ENCODE peak calls at places on chromosomes 12 and 14, in seven cellular contexts. One of them, this sample, is unnamed.

GRCh38 chr14:32426028-32426427 is 96.9 kb downstream of the AKAP6 start:
- DNase-seq in lower leg skin: no peak
- DNase-seq in H1: no peak
- DNase-seq in tibial artery: no peak
- DNase-seq in cardiac muscle cell: no peak
- DNase-seq in astrocyte of the spinal cord: no peak
- DNase-seq in heart right ventricle: no peak
- DNase-seq in this sample: no peak

GRCh38 chr14:92880851-92881250 is 42.1 kb upstream of the CHGA start:
- DNase-seq in lower leg skin: no peak
- DNase-seq in H1: peak
- DNase-seq in tibial artery: no peak
- DNase-seq in cardiac muscle cell: peak
- DNase-seq in astrocyte of the spinal cord: peak
- DNase-seq in heart right ventricle: no peak
- DNase-seq in this sample: peak

GRCh38 chr12:55818886-55819285 is 1.0 kb downstream of the ORMDL2 start:
- DNase-seq in lower leg skin: no peak
- DNase-seq in H1: no peak
- DNase-seq in tibial artery: no peak
- DNase-seq in cardiac muscle cell: no peak
- DNase-seq in astrocyte of the spinal cord: no peak
- DNase-seq in heart right ventricle: no peak
- DNase-seq in this sample: no peak

GRCh38 chr12:24012528-24012927 is 63.1 kb upstream of the SOX5 start:
- DNase-seq in lower leg skin: no peak
- DNase-seq in H1: no peak
- DNase-seq in tibial artery: no peak
- DNase-seq in cardiac muscle cell: peak
- DNase-seq in astrocyte of the spinal cord: peak
- DNase-seq in heart right ventricle: no peak
- DNase-seq in this sample: peak

GRCh38 chr12:126998747-126999285 is 1268.2 kb upstream of the TMEM132C start:
- DNase-seq in lower leg skin: no peak
- DNase-seq in H1: no peak
- DNase-seq in tibial artery: no peak
- DNase-seq in cardiac muscle cell: no peak
- DNase-seq in astrocyte of the spinal cord: peak
- DNase-seq in heart right ventricle: no peak
- DNase-seq in this sample: peak

GRCh38 chr12:119204716-119205285 is 26.1 kb downstream of the HSPB8 start:
- DNase-seq in lower leg skin: no peak
- DNase-seq in H1: no peak
- DNase-seq in tibial artery: no peak
- DNase-seq in cardiac muscle cell: no peak
- DNase-seq in astrocyte of the spinal cord: no peak
- DNase-seq in heart right ventricle: no peak
- DNase-seq in this sample: no peak

GRCh38 chr14:85439696-85440328 is 90.1 kb upstream of the FLRT2 start:
- DNase-seq in lower leg skin: no peak
- DNase-seq in H1: no peak
- DNase-seq in tibial artery: no peak
- DNase-seq in cardiac muscle cell: peak
- DNase-seq in astrocyte of the spinal cord: peak
- DNase-seq in heart right ventricle: no peak
- DNase-seq in this sample: peak

GRCh38 chr12:40691913-40692616 is at the start of gene CNTN1:
- DNase-seq in lower leg skin: peak
- DNase-seq in H1: peak
- DNase-seq in tibial artery: peak
- DNase-seq in cardiac muscle cell: peak
- DNase-seq in astrocyte of the spinal cord: peak
- DNase-seq in heart right ventricle: no peak
- DNase-seq in this sample: peak

GRCh38 chr12:12636641-12637040 is 25.0 kb downstream of the CREBL2 start:
- DNase-seq in lower leg skin: no peak
- DNase-seq in H1: no peak
- DNase-seq in tibial artery: no peak
- DNase-seq in cardiac muscle cell: no peak
- DNase-seq in astrocyte of the spinal cord: no peak
- DNase-seq in heart right ventricle: no peak
- DNase-seq in this sample: peak

GRCh38 chr14:85280074-85280473 is 249.9 kb upstream of the FLRT2 start:
- DNase-seq in lower leg skin: no peak
- DNase-seq in H1: no peak
- DNase-seq in tibial artery: no peak
- DNase-seq in cardiac muscle cell: no peak
- DNase-seq in astrocyte of the spinal cord: no peak
- DNase-seq in heart right ventricle: no peak
- DNase-seq in this sample: peak

GRCh38 chr12:34336619-34337465 is 314.5 kb downstream of the ALG10 start:
- DNase-seq in lower leg skin: no peak
- DNase-seq in H1: no peak
- DNase-seq in tibial artery: no peak
- DNase-seq in cardiac muscle cell: no peak
- DNase-seq in astrocyte of the spinal cord: no peak
- DNase-seq in heart right ventricle: no peak
- DNase-seq in this sample: no peak

GRCh38 chr14:89348726-89349125 is 68.3 kb downstream of the FOXN3 start:
- DNase-seq in lower leg skin: no peak
- DNase-seq in H1: no peak
- DNase-seq in tibial artery: no peak
- DNase-seq in cardiac muscle cell: no peak
- DNase-seq in astrocyte of the spinal cord: no peak
- DNase-seq in heart right ventricle: no peak
- DNase-seq in this sample: no peak

GRCh38 chr12:12286441-12286840 is 19.6 kb upstream of the LRP6 start:
- DNase-seq in lower leg skin: no peak
- DNase-seq in H1: no peak
- DNase-seq in tibial artery: no peak
- DNase-seq in cardiac muscle cell: no peak
- DNase-seq in astrocyte of the spinal cord: no peak
- DNase-seq in heart right ventricle: no peak
- DNase-seq in this sample: no peak

GRCh38 chr12:57811028-57811755 is 7.3 kb downstream of the AVIL start:
- DNase-seq in lower leg skin: no peak
- DNase-seq in H1: no peak
- DNase-seq in tibial artery: no peak
- DNase-seq in cardiac muscle cell: no peak
- DNase-seq in astrocyte of the spinal cord: no peak
- DNase-seq in heart right ventricle: no peak
- DNase-seq in this sample: no peak

GRCh38 chr14:34436118-34436905 is 25.7 kb downstream of the SPTSSA start:
- DNase-seq in lower leg skin: no peak
- DNase-seq in H1: no peak
- DNase-seq in tibial artery: no peak
- DNase-seq in cardiac muscle cell: peak
- DNase-seq in astrocyte of the spinal cord: peak
- DNase-seq in heart right ventricle: no peak
- DNase-seq in this sample: peak

GRCh38 chr14:33776871-33777270 is 174.0 kb downstream of the EGLN3 start:
- DNase-seq in lower leg skin: no peak
- DNase-seq in H1: no peak
- DNase-seq in tibial artery: no peak
- DNase-seq in cardiac muscle cell: no peak
- DNase-seq in astrocyte of the spinal cord: no peak
- DNase-seq in heart right ventricle: no peak
- DNase-seq in this sample: no peak

GRCh38 chr14:103100281-103101121 is 6.0 kb downstream of the EXOC3L4 start:
- DNase-seq in lower leg skin: no peak
- DNase-seq in H1: no peak
- DNase-seq in tibial artery: no peak
- DNase-seq in cardiac muscle cell: no peak
- DNase-seq in astrocyte of the spinal cord: no peak
- DNase-seq in heart right ventricle: no peak
- DNase-seq in this sample: no peak

GRCh38 chr12:31687101-31687527 is 27.6 kb downstream of the ETFBKMT start:
- DNase-seq in lower leg skin: no peak
- DNase-seq in H1: no peak
- DNase-seq in tibial artery: no peak
- DNase-seq in cardiac muscle cell: no peak
- DNase-seq in astrocyte of the spinal cord: no peak
- DNase-seq in heart right ventricle: no peak
- DNase-seq in this sample: no peak

GRCh38 chr12:87142346-87142745 is 886.2 kb upstream of the MGAT4C start:
- DNase-seq in lower leg skin: no peak
- DNase-seq in H1: no peak
- DNase-seq in tibial artery: no peak
- DNase-seq in cardiac muscle cell: no peak
- DNase-seq in astrocyte of the spinal cord: peak
- DNase-seq in heart right ventricle: no peak
- DNase-seq in this sample: no peak

GRCh38 chr12:99766408-99766807 is 118.9 kb downstream of the GARIN6 start:
- DNase-seq in lower leg skin: no peak
- DNase-seq in H1: no peak
- DNase-seq in tibial artery: no peak
- DNase-seq in cardiac muscle cell: no peak
- DNase-seq in astrocyte of the spinal cord: no peak
- DNase-seq in heart right ventricle: no peak
- DNase-seq in this sample: peak

GRCh38 chr12:38541849-38542248 is 225.3 kb downstream of the ALG10B start:
- DNase-seq in lower leg skin: no peak
- DNase-seq in H1: no peak
- DNase-seq in tibial artery: no peak
- DNase-seq in cardiac muscle cell: no peak
- DNase-seq in astrocyte of the spinal cord: no peak
- DNase-seq in heart right ventricle: no peak
- DNase-seq in this sample: no peak

GRCh38 chr12:38540156-38540555 is 223.6 kb downstream of the ALG10B start:
- DNase-seq in lower leg skin: no peak
- DNase-seq in H1: no peak
- DNase-seq in tibial artery: no peak
- DNase-seq in cardiac muscle cell: no peak
- DNase-seq in astrocyte of the spinal cord: no peak
- DNase-seq in heart right ventricle: no peak
- DNase-seq in this sample: no peak

GRCh38 chr12:38547586-38547985 is 231.0 kb downstream of the ALG10B start:
- DNase-seq in lower leg skin: no peak
- DNase-seq in H1: no peak
- DNase-seq in tibial artery: no peak
- DNase-seq in cardiac muscle cell: no peak
- DNase-seq in astrocyte of the spinal cord: no peak
- DNase-seq in heart right ventricle: no peak
- DNase-seq in this sample: peak

GRCh38 chr12:38543151-38543550 is 226.6 kb downstream of the ALG10B start:
- DNase-seq in lower leg skin: no peak
- DNase-seq in H1: no peak
- DNase-seq in tibial artery: no peak
- DNase-seq in cardiac muscle cell: no peak
- DNase-seq in astrocyte of the spinal cord: no peak
- DNase-seq in heart right ventricle: no peak
- DNase-seq in this sample: peak

DNA sequence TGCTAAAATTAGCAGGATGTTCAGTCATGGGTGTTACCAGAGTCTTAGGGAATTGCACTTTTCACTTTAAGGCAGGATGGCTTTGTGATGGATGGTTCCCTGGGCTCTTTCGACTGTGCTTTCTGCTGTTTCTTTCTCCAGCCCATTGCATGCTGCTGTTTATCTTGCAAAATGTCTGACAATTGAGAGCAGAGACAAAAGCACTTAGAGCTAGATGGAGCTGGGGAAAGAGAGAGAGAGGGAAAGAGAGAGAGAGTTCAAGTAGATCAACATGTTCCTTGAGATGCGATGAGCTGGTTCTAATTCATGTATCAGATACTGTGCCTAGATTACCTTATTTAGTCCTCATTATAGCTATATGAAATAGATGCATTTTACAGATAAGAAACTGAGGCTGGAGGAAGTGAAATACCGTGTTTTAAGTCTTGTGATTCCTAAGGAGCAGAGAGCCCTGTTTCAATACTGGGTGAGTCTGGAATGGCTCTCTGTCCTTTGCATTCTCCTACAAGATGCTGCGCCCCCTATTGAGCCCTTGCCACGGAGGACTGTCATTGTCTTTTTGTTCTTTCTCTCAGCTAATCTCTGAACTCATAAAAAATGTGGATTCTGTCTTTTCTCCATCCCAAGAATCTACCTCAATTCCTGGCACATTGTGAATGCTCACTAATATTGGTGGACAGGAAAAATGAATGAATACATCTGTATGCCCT is 227.9 kb downstream of the ALG10B start:
- DNase-seq in lower leg skin: no peak
- DNase-seq in H1: no peak
- DNase-seq in tibial artery: no peak
- DNase-seq in cardiac muscle cell: no peak
- DNase-seq in astrocyte of the spinal cord: no peak
- DNase-seq in heart right ventricle: no peak
- DNase-seq in this sample: no peak
- TF ChIP-seq CTCF in lower leg skin: no peak
- TF ChIP-seq CTCF in H1: peak
- TF ChIP-seq CTCF in tibial artery: no peak
- TF ChIP-seq CTCF in cardiac muscle cell: no peak
- TF ChIP-seq CTCF in astrocyte of the spinal cord: no peak
- TF ChIP-seq CTCF in heart right ventricle: no peak
- TF ChIP-seq CTCF in this sample: no peak

GRCh38 chr12:101828463-101829196 is 2.1 kb downstream of the GNPTAB start:
- DNase-seq in lower leg skin: no peak
- DNase-seq in H1: no peak
- DNase-seq in tibial artery: no peak
- DNase-seq in cardiac muscle cell: no peak
- DNase-seq in astrocyte of the spinal cord: no peak
- DNase-seq in heart right ventricle: no peak
- DNase-seq in this sample: no peak
- H3K4me3 ChIP-seq in lower leg skin: no peak
- H3K4me3 ChIP-seq in H1: no peak
- H3K4me3 ChIP-seq in tibial artery: no peak
- H3K4me3 ChIP-seq in cardiac muscle cell: no peak
- H3K4me3 ChIP-seq in astrocyte of the spinal cord: no peak
- H3K4me3 ChIP-seq in heart right ventricle: no peak
- H3K4me3 ChIP-seq in this sample: no peak

DNA sequence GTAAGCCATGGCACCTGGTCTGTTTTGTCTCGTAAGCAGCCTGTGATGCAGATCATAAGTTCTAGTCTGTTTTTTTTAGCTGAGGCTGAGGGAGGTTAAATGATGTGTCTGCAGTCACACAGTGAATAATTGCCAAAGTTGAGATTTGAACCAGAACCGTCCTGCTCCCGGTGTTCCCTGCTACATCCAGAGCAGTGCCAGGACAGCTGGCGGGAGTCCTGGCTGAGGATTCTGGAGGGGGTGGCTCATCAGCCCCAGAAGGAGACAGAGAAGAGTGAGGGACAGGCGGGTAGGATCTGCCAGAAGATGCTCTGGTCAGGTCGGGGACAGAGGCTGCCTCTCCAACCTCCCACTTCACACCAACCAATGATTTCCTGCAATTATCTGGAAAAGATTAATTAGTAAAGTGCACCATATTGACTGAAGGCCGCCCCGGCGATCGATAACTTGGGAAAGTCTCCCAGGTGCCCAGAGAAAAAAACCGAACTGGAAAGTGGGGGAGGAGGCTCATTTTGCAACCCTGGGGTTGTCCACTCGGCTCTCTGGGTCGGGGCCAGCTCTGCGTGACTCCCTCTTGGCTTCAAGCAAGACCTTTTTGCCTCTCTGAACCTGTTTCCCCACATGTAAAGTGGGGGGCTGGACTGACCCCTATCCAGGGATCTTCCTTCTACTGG is 42.1 kb downstream of the MVK start:
- DNase-seq in lower leg skin: no peak
- DNase-seq in H1: no peak
- DNase-seq in tibial artery: no peak
- DNase-seq in cardiac muscle cell: no peak
- DNase-seq in astrocyte of the spinal cord: no peak
- DNase-seq in heart right ventricle: no peak
- DNase-seq in this sample: no peak
- TF ChIP-seq CTCF in lower leg skin: no peak
- TF ChIP-seq CTCF in H1: no peak
- TF ChIP-seq CTCF in tibial artery: no peak
- TF ChIP-seq CTCF in cardiac muscle cell: no peak
- TF ChIP-seq CTCF in astrocyte of the spinal cord: no peak
- TF ChIP-seq CTCF in heart right ventricle: no peak
- TF ChIP-seq CTCF in this sample: no peak

GRCh38 chr12:76028649-76029277 is 2.8 kb downstream of the PHLDA1 start:
- DNase-seq in lower leg skin: no peak
- DNase-seq in H1: no peak
- DNase-seq in tibial artery: no peak
- DNase-seq in cardiac muscle cell: peak
- DNase-seq in astrocyte of the spinal cord: peak
- DNase-seq in heart right ventricle: no peak
- DNase-seq in this sample: no peak
- H3K4me3 ChIP-seq in lower leg skin: no peak
- H3K4me3 ChIP-seq in H1: peak
- H3K4me3 ChIP-seq in tibial artery: peak
- H3K4me3 ChIP-seq in cardiac muscle cell: peak
- H3K4me3 ChIP-seq in astrocyte of the spinal cord: peak
- H3K4me3 ChIP-seq in heart right ventricle: peak
- H3K4me3 ChIP-seq in this sample: peak